ENCODE peak calls at places on chromosomes 1 and 21, in six cellular contexts. H, L, G, I, R and B are unnamed samples.
A peak's percentile ranks its signal among the peaks of the same experiment; 100 is the strongest.

GRCh38 chr1:7299329-7299799 is 471.7 kb upstream of the VAMP3 start:
- DNase-seq in I (peak; percentile 100), R (peak; percentile 67), L (peak; percentile 76), G (no peak), H (no peak), B (peak; percentile 59)

GRCh38 chr1:204301171-204301957 is 58.4 kb downstream of the PLEKHA6 start:
- DNase-seq in H (no peak), G (no peak), I (no peak), L (no peak), R (no peak), B (no peak)

GRCh38 chr1:57146100-57146499 is 180.3 kb upstream of the C8B start:
- DNase-seq in G (no peak), L (no peak), I (peak; percentile 6), H (no peak), R (no peak), B (no peak)

GRCh38 chr1:63042278-63042677 is 258.3 kb downstream of the ATG4C start:
- DNase-seq in I (no peak), L (no peak), R (no peak), G (no peak), H (no peak), B (no peak)

GRCh38 chr1:98427664-98428063 is 233.9 kb upstream of the SNX7 start:
- DNase-seq in I (no peak), R (no peak), G (no peak), L (no peak), H (no peak), B (no peak)

GRCh38 chr1:54885863-54886723 is 902 bp downstream of the DHCR24 start:
- DNase-seq in L (no peak), G (no peak), I (no peak), R (no peak), H (peak; percentile 67), B (peak; percentile 6)

GRCh38 chr1:24695202-24695974 is 49.9 kb upstream of the CLIC4 start:
- DNase-seq in L (no peak), G (no peak), I (no peak), R (no peak), H (peak; percentile 59), B (peak; percentile 34)

GRCh38 chr1:167927075-167927754 is 9.3 kb upstream of the DCAF6 start:
- DNase-seq in L (no peak), G (no peak), I (no peak), R (no peak), H (no peak), B (no peak)

GRCh38 chr1:118487091-118487490 is 302.1 kb upstream of the SPAG17 start:
- DNase-seq in G (no peak), I (no peak), L (no peak), R (no peak), H (no peak), B (no peak)

GRCh38 chr1:154157520-154158306 is 2.8 kb upstream of the NUP210L start:
- DNase-seq in H (no peak), I (peak; percentile 31), R (peak; percentile 49), L (no peak), G (no peak), B (no peak)

GRCh38 chr21:46674430-46675007 is 39.0 kb downstream of the PRMT2 start:
- DNase-seq in I (no peak), L (no peak), G (no peak), H (no peak), R (no peak), B (no peak)

GRCh38 chr1:44801491-44802305 is 1.5 kb downstream of the PLK3 start:
- DNase-seq in I (no peak), L (peak; percentile 67), G (no peak), H (peak; percentile 54), R (no peak), B (no peak)

GRCh38 chr1:240914506-240914905 is 302.6 kb upstream of the GREM2 start:
- DNase-seq in R (no peak), I (no peak), H (no peak), G (no peak), L (no peak), B (no peak)

GRCh38 chr1:3027611-3028371 is 6.5 kb downstream of the ACTRT2 start:
- DNase-seq in H (no peak), R (no peak), I (no peak), G (no peak), L (no peak), B (no peak)

GRCh38 chr1:86552376-86552775 is 5.5 kb downstream of the CLCA4 start:
- DNase-seq in H (peak; percentile 46), R (no peak), I (no peak), G (no peak), L (peak; percentile 54), B (no peak)

GRCh38 chr1:158126425-158126824 is 54.3 kb upstream of the CD1D start:
- DNase-seq in I (no peak), H (no peak), R (no peak), G (no peak), L (no peak), B (no peak)

GRCh38 chr1:18927082-18927653 is 24.8 kb upstream of the ALDH4A1 start:
- DNase-seq in G (no peak), H (no peak), I (no peak), R (no peak), L (no peak), B (no peak)

GRCh38 chr1:205749826-205750682 is at the start of gene NUCKS1:
- DNase-seq in I (peak; percentile 100), G (peak; percentile 93), H (peak; percentile 98), L (peak; percentile 98), R (peak; percentile 100), B (peak; percentile 99)

GRCh38 chr1:7101187-7101586 is 315.9 kb downstream of the CAMTA1 start:
- DNase-seq in R (no peak), I (peak; percentile 52), H (no peak), L (no peak), G (no peak), B (no peak)

GRCh38 chr1:12665511-12665910 is 21.6 kb downstream of the AADACL4 start:
- DNase-seq in I (no peak), L (no peak), G (no peak), H (no peak), R (no peak), B (no peak)

GRCh38 chr1:222547944-222548671 is at the start of gene HHIPL2:
- DNase-seq in R (no peak), I (no peak), L (no peak), G (no peak), H (no peak), B (no peak)

GRCh38 chr1:63914706-63915105 is 140.9 kb downstream of the ROR1 start:
- DNase-seq in L (no peak), G (no peak), H (no peak), R (no peak), I (no peak), B (no peak)

GRCh38 chr1:23149110-23149509 is 19.5 kb downstream of the LUZP1 start:
- DNase-seq in L (no peak), G (no peak), H (no peak), I (no peak), R (no peak), B (no peak)

GRCh38 chr1:46405724-46406123 is 11.6 kb downstream of the FAAH start:
- DNase-seq in L (peak; percentile 40), I (no peak), G (no peak), R (no peak), H (no peak), B (no peak)

GRCh38 chr1:38891753-38892152 is 10.4 kb upstream of the GJA9 start:
- DNase-seq in L (no peak), H (no peak), I (peak; percentile 4), R (no peak), G (no peak), B (no peak)

GRCh38 chr21:44834231-44834950 is 16.5 kb upstream of the SUMO3 start:
- DNase-seq in R (no peak), I (no peak), H (no peak), G (no peak), L (no peak), B (no peak)

GRCh38 chr21:38619865-38620513 is 121.7 kb upstream of the ERG start:
- DNase-seq in L (no peak), I (no peak), H (no peak), G (no peak), R (peak; percentile 24), B (peak; percentile 50)

GRCh38 chr1:47418681-47419272 is 2.7 kb downstream of the FOXE3 start:
- DNase-seq in L (no peak), H (no peak), I (peak; percentile 20), G (no peak), R (no peak), B (no peak)

GRCh38 chr21:34875830-34876229 is 173.3 kb downstream of the RUNX1 start:
- DNase-seq in L (no peak), I (peak; percentile 50), R (no peak), H (no peak), G (no peak), B (no peak)
- H3K36me3 ChIP-seq in L (peaks cover 28% of the 10 kb centered on the region), I (peaks cover 60% of the 10 kb centered on the region), R (no peaks in the 10 kb centered on the region), H (peaks cover 83% of the 10 kb centered on the region), G (no peaks in the 10 kb centered on the region), B (peaks cover 69% of the 10 kb centered on the region)

GRCh38 chr21:15654171-15654570 is 75.6 kb upstream of the USP25 start:
- DNase-seq in G (no peak), I (no peak), R (no peak), L (no peak), H (no peak), B (no peak)

GRCh38 chr21:15653710-15654109 is 76.1 kb upstream of the USP25 start:
- DNase-seq in I (no peak), H (no peak), R (no peak), L (no peak), G (no peak), B (no peak)

GRCh38 chr21:15645830-15646229 is 84.0 kb upstream of the USP25 start:
- DNase-seq in I (no peak), L (no peak), G (no peak), H (no peak), R (no peak), B (no peak)

GRCh38 chr21:15651172-15651571 is 78.6 kb upstream of the USP25 start:
- DNase-seq in L (no peak), H (no peak), G (no peak), I (no peak), R (no peak), B (no peak)
- H3K36me3 ChIP-seq in L (no peaks in the 10 kb centered on the region), H (no peaks in the 10 kb centered on the region), G (no peaks in the 10 kb centered on the region), I (no peaks in the 10 kb centered on the region), R (no peaks in the 10 kb centered on the region), B (no peaks in the 10 kb centered on the region)

GRCh38 chr1:186409091-186409490 is 33.5 kb downstream of the ODR4 start:
- DNase-seq in H (no peak), G (no peak), I (no peak), R (no peak), L (no peak), B (no peak)
- H3K36me3 ChIP-seq in H (peaks cover 74% of the 10 kb centered on the region), G (peaks cover 4% of the 10 kb centered on the region), I (peaks cover 10% of the 10 kb centered on the region), R (no peaks in the 10 kb centered on the region), L (peaks cover 98% of the 10 kb centered on the region), B (peaks cover 94% of the 10 kb centered on the region)

DNA sequence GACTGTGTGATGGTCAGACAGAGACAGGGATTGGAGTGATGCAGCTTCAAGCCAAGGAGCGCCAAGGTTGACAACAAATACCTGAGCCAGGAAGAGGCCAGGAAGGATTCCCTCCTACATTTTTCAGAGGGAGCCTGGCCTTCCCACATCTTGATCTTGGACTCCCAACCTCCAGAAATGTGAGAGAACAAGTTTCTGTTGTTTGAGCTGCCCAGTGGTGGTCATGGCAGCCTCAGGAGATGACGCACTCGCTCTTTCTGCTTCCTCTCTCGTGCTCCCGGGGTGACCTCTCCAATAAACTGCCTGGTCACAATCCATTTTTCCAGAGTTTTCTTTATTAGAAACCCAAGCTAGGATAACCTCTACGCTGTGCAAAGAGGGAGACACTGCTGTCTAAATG is 16.6 kb upstream of the IGSF5 start:
- DNase-seq in R (no peak), L (no peak), I (no peak), G (no peak), H (no peak), B (no peak)
- H3K36me3 ChIP-seq in R (no peaks in the 10 kb centered on the region), L (no peaks in the 10 kb centered on the region), I (no peaks in the 10 kb centered on the region), G (no peaks in the 10 kb centered on the region), H (no peaks in the 10 kb centered on the region), B (no peaks in the 10 kb centered on the region)